ENCODE peak calls at places on chromosomes 16 and 17, in nine cellular contexts. One of them, this sample, is unnamed.

GRCh38 chr16:84599528-84600202 is 18.2 kb downstream of the COTL1 start:
- DNase-seq in A549: no peak
- DNase-seq in sigmoid colon: peak; percentile 77
- DNase-seq in uterus: peak; percentile 37
- DNase-seq in GM12892: no peak
- DNase-seq in IMR-90: peak; percentile 85
- DNase-seq in heart left ventricle: peak; percentile 40
- DNase-seq in prostate gland: no peak
- DNase-seq in suprapubic skin: no peak
- DNase-seq in this sample: peak; percentile 75

GRCh38 chr17:76199466-76199865 is 40.8 kb downstream of the RNF157 start:
- DNase-seq in GM12892: no peak
- DNase-seq in IMR-90: no peak
- DNase-seq in prostate gland: no peak
- DNase-seq in sigmoid colon: no peak
- DNase-seq in uterus: no peak
- DNase-seq in suprapubic skin: no peak
- DNase-seq in heart left ventricle: no peak
- DNase-seq in A549: no peak
- DNase-seq in this sample: no peak

GRCh38 chr17:81057079-81057730 is 22.3 kb downstream of the BAIAP2 start:
- DNase-seq in suprapubic skin: no peak
- DNase-seq in GM12892: no peak
- DNase-seq in uterus: peak; percentile 55
- DNase-seq in prostate gland: peak; percentile 97
- DNase-seq in heart left ventricle: no peak
- DNase-seq in sigmoid colon: peak; percentile 93
- DNase-seq in A549: peak; percentile 45
- DNase-seq in IMR-90: no peak
- DNase-seq in this sample: peak; percentile 67

GRCh38 chr17:81519284-81520020 is 6.9 kb upstream of the ACTG1 start:
- DNase-seq in prostate gland: peak; percentile 60
- DNase-seq in heart left ventricle: no peak
- DNase-seq in suprapubic skin: peak; percentile 74
- DNase-seq in uterus: peak; percentile 47
- DNase-seq in GM12892: peak; percentile 74
- DNase-seq in A549: peak; percentile 61
- DNase-seq in IMR-90: no peak
- DNase-seq in sigmoid colon: no peak
- DNase-seq in this sample: no peak

GRCh38 chr16:71426069-71426879 is 15.6 kb downstream of the TLE7 start:
- DNase-seq in GM12892: no peak
- DNase-seq in heart left ventricle: no peak
- DNase-seq in prostate gland: peak; percentile 13
- DNase-seq in sigmoid colon: no peak
- DNase-seq in A549: peak; percentile 97
- DNase-seq in suprapubic skin: no peak
- DNase-seq in IMR-90: peak; percentile 90
- DNase-seq in uterus: no peak
- DNase-seq in this sample: no peak

GRCh38 chr17:78130439-78131101 is at the start of gene TMC8:
- DNase-seq in heart left ventricle: no peak
- DNase-seq in suprapubic skin: peak; percentile 66
- DNase-seq in IMR-90: no peak
- DNase-seq in sigmoid colon: no peak
- DNase-seq in A549: no peak
- DNase-seq in prostate gland: no peak
- DNase-seq in uterus: no peak
- DNase-seq in GM12892: peak; percentile 72
- DNase-seq in this sample: no peak

GRCh38 chr16:82954224-82954929 is 327.6 kb downstream of the CDH13 start:
- DNase-seq in A549: no peak
- DNase-seq in uterus: no peak
- DNase-seq in IMR-90: peak; percentile 70
- DNase-seq in prostate gland: no peak
- DNase-seq in GM12892: no peak
- DNase-seq in sigmoid colon: no peak
- DNase-seq in suprapubic skin: no peak
- DNase-seq in heart left ventricle: no peak
- DNase-seq in this sample: no peak

GRCh38 chr17:75476274-75476673 is 19.8 kb downstream of the TMEM94 start:
- DNase-seq in sigmoid colon: no peak
- DNase-seq in heart left ventricle: peak; percentile 73
- DNase-seq in GM12892: no peak
- DNase-seq in A549: no peak
- DNase-seq in uterus: peak; percentile 53
- DNase-seq in prostate gland: no peak
- DNase-seq in suprapubic skin: no peak
- DNase-seq in IMR-90: peak; percentile 39
- DNase-seq in this sample: no peak

DNA sequence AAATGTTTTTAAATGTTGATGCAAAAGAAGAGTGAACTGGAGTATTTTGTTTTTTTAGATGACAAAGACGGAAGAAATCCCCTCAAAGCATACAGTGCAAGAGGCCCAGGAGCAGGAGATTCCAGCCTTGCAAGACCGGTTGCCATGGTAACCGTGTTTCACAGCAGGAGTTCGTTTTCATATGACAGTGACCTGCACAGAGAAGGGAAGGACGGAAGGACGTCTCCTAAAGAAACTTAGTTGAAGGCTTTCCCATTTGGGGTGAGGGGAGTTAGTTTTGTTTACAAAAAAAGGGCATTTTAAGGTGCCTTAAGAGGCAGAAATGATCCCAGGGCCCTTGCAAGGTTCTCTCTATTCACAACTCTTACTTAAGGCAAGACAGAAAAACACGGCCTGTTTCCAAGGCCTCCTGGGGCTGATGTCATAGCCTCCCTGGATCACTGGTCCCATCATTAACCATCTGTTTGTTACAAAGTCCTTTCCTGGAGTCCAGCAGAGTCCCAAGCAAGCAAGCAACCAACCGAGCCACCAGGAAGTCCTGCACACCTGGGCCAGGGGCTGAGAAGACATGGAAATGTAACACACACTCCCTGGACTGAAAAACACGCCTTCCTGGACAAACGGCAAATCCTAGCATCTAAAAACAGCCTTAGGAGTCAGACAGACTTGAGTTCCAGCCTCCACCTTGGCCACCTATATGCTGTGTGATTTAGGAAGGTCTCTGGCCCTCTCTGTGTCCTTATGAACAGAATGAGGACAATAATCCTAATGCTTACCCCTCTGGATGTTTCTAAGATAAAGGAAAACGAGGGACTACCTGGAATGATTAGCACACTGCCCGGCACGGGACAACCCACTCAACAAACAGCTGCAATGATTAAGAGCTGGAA is 30.3 kb upstream of the RPH3AL start:
- DNase-seq in A549: peak; percentile 40
- DNase-seq in GM12892: no peak
- DNase-seq in uterus: no peak
- DNase-seq in suprapubic skin: no peak
- DNase-seq in heart left ventricle: peak; percentile 30
- DNase-seq in prostate gland: peak; percentile 22
- DNase-seq in sigmoid colon: peak; percentile 78
- DNase-seq in IMR-90: peak; percentile 87
- DNase-seq in this sample: no peak
- TF ChIP-seq POLR2A in A549: no peak
- TF ChIP-seq POLR2A in GM12892: no peak
- TF ChIP-seq POLR2A in uterus: no peak
- TF ChIP-seq POLR2A in suprapubic skin: no peak
- TF ChIP-seq POLR2A in heart left ventricle: no peak
- TF ChIP-seq POLR2A in prostate gland: no peak
- TF ChIP-seq POLR2A in sigmoid colon: no peak
- TF ChIP-seq POLR2A in IMR-90: no peak
- TF ChIP-seq POLR2A in this sample: no peak

GRCh38 chr17:4833941-4834501 is 881 bp downstream of the MINK1 start:
- DNase-seq in sigmoid colon: peak; percentile 68
- DNase-seq in IMR-90: peak; percentile 80
- DNase-seq in uterus: no peak
- DNase-seq in GM12892: no peak
- DNase-seq in prostate gland: no peak
- DNase-seq in A549: no peak
- DNase-seq in suprapubic skin: no peak
- DNase-seq in heart left ventricle: peak; percentile 26
- DNase-seq in this sample: no peak

GRCh38 chr17:4836221-4836620 is 3.1 kb downstream of the MINK1 start:
- DNase-seq in uterus: no peak
- DNase-seq in A549: no peak
- DNase-seq in GM12892: no peak
- DNase-seq in sigmoid colon: no peak
- DNase-seq in prostate gland: no peak
- DNase-seq in heart left ventricle: no peak
- DNase-seq in IMR-90: no peak
- DNase-seq in suprapubic skin: no peak
- DNase-seq in this sample: no peak

GRCh38 chr17:4834621-4835020 is 1.5 kb downstream of the MINK1 start:
- DNase-seq in suprapubic skin: no peak
- DNase-seq in prostate gland: no peak
- DNase-seq in GM12892: no peak
- DNase-seq in uterus: no peak
- DNase-seq in heart left ventricle: no peak
- DNase-seq in IMR-90: no peak
- DNase-seq in A549: no peak
- DNase-seq in sigmoid colon: no peak
- DNase-seq in this sample: no peak

GRCh38 chr17:4837471-4838305 is 4.5 kb downstream of the MINK1 start:
- DNase-seq in IMR-90: no peak
- DNase-seq in heart left ventricle: no peak
- DNase-seq in prostate gland: no peak
- DNase-seq in A549: no peak
- DNase-seq in suprapubic skin: no peak
- DNase-seq in GM12892: no peak
- DNase-seq in sigmoid colon: no peak
- DNase-seq in uterus: no peak
- DNase-seq in this sample: no peak

DNA sequence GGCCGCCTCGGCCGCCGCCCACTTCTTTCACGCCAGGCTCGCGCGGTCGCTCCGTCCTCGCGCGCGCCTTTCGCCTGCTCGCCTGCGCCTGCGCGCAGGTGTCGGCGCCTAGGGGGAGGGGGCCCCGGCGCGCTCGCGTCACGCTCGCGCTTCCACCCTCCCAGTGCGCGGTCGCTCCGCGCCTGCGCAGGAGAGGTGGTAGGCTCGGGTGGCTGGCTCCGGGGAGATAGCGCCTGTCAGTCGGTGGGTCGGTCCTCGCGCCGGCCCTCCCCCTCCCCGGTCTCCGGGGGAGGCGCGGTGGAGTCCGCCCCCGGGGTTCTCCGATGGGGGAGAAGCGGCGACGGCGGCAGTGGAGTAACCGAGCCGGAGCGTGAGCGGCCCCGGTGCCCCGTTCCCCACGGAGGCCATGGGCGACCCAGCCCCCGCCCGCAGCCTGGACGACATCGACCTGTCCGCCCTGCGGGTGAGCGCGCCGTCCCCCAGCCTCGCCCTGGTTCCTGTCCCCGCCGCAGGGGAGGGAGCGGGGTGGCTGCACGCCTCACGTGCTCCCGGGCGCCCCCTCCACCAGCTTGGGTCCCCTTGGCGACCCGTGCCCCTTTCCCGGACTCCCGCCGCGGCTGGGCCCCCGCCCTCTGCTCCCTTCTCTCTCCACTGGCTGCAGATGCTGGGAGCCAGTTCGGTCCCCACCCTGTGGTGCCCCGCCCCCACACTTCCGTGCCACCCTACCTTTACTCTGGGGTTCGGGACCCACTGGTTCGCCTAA is at the start of gene MINK1:
- DNase-seq in IMR-90: peak; percentile 92
- DNase-seq in sigmoid colon: peak; percentile 94
- DNase-seq in suprapubic skin: peak; percentile 91
- DNase-seq in heart left ventricle: peak; percentile 89
- DNase-seq in uterus: peak; percentile 91
- DNase-seq in prostate gland: peak; percentile 89
- DNase-seq in A549: peak; percentile 99
- DNase-seq in GM12892: peak; percentile 99
- DNase-seq in this sample: peak; percentile 98
- TF ChIP-seq POLR2A in IMR-90: no peak
- TF ChIP-seq POLR2A in sigmoid colon: peak; percentile 73
- TF ChIP-seq POLR2A in suprapubic skin: no peak
- TF ChIP-seq POLR2A in heart left ventricle: peak; percentile 94
- TF ChIP-seq POLR2A in uterus: peak; percentile 91
- TF ChIP-seq POLR2A in prostate gland: peak; percentile 97
- TF ChIP-seq POLR2A in A549: peak; percentile 47
- TF ChIP-seq POLR2A in GM12892: peak; percentile 58
- TF ChIP-seq POLR2A in this sample: peak; percentile 69

DNA sequence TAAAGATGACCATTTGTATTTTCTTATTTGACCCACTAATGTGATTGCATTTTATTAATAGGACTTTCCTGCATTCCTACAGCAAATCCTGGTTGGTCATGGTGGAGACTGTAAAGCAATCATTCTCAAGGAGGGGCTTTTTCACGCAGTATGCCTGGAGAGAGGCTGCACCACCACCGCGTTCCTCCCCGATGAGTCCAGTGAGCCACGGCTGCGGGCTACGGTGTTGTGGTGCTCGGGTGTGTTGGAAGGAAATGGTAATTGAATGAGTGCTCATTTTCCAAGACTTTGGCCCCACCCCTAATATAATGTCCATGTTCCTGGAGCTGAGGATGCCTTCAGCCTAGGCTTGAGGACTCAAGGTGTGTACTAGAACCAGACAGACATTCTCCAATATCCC is 39.6 kb downstream of the HEATR6 start:
- DNase-seq in A549: no peak
- DNase-seq in heart left ventricle: no peak
- DNase-seq in prostate gland: no peak
- DNase-seq in GM12892: no peak
- DNase-seq in sigmoid colon: no peak
- DNase-seq in uterus: no peak
- DNase-seq in suprapubic skin: no peak
- DNase-seq in IMR-90: no peak
- DNase-seq in this sample: peak; percentile 30
- TF ChIP-seq POLR2A in A549: no peak
- TF ChIP-seq POLR2A in heart left ventricle: no peak
- TF ChIP-seq POLR2A in prostate gland: no peak
- TF ChIP-seq POLR2A in GM12892: no peak
- TF ChIP-seq POLR2A in sigmoid colon: no peak
- TF ChIP-seq POLR2A in uterus: no peak
- TF ChIP-seq POLR2A in suprapubic skin: no peak
- TF ChIP-seq POLR2A in IMR-90: no peak
- TF ChIP-seq POLR2A in this sample: no peak

GRCh38 chr16:15052747-15053476 is 3.0 kb downstream of the NTAN1 start:
- DNase-seq in sigmoid colon: no peak
- DNase-seq in suprapubic skin: no peak
- DNase-seq in GM12892: no peak
- DNase-seq in prostate gland: no peak
- DNase-seq in uterus: no peak
- DNase-seq in heart left ventricle: no peak
- DNase-seq in A549: no peak
- DNase-seq in IMR-90: no peak
- DNase-seq in this sample: no peak

GRCh38 chr16:15053904-15054303 is 2.0 kb downstream of the NTAN1 start:
- DNase-seq in uterus: no peak
- DNase-seq in GM12892: no peak
- DNase-seq in suprapubic skin: no peak
- DNase-seq in prostate gland: no peak
- DNase-seq in A549: no peak
- DNase-seq in IMR-90: no peak
- DNase-seq in sigmoid colon: no peak
- DNase-seq in heart left ventricle: no peak
- DNase-seq in this sample: no peak

GRCh38 chr16:15054357-15055140 is 1.3 kb downstream of the NTAN1 start:
- DNase-seq in uterus: no peak
- DNase-seq in sigmoid colon: no peak
- DNase-seq in IMR-90: no peak
- DNase-seq in suprapubic skin: no peak
- DNase-seq in A549: no peak
- DNase-seq in GM12892: no peak
- DNase-seq in prostate gland: no peak
- DNase-seq in heart left ventricle: no peak
- DNase-seq in this sample: no peak

GRCh38 chr16:15057755-15058417 is 2.0 kb upstream of the NTAN1 start:
- DNase-seq in sigmoid colon: no peak
- DNase-seq in heart left ventricle: no peak
- DNase-seq in GM12892: no peak
- DNase-seq in prostate gland: no peak
- DNase-seq in A549: no peak
- DNase-seq in IMR-90: no peak
- DNase-seq in suprapubic skin: no peak
- DNase-seq in uterus: no peak
- DNase-seq in this sample: no peak

DNA sequence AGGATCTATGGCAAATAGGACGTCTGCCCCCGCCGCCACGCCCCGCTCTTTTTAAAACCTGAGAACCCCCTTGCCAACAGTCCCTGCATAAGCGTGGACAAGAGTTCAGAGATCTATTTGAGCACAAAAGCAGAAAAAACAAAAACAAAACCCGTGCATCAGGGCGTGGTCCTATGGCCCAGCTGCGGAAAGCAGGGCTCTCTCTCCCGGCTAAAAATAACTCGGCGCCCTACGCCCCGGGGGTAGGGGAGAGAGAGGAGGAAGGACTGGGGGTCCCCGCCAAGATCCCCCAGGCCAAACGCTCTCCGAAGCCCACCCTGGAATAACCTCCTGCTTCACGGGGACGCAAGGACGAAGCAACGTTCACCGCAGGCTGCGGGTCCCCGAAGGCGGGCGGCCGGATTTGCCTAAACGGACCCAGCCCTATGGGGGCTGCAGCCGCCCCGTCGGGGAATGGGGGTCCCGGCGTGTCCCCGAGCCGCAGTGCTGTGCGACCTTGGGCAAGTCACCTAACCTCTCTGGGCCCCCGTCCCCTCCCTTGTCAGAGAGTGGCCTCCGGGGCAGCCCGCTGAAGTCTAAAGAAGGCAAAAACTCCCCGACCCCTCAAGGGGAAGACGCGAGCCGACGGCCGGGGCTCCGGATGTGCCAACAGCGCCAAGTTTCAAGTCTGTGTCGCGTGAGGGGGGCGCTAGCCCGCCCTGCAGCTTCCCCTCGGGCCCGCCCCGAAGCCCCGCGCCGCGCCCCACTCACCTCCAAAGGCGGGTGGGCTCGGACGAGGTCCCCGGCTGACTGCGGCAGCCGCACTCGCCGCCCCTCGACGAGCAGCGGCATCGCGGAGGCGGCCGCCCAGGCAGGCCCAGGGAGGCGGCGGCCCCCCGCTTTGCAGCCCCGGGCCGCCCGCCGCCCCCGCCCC is 477 bp downstream of the NTAN1 start:
- DNase-seq in heart left ventricle: peak; percentile 40
- DNase-seq in prostate gland: no peak
- DNase-seq in sigmoid colon: peak; percentile 82
- DNase-seq in uterus: peak; percentile 35
- DNase-seq in IMR-90: peak; percentile 23
- DNase-seq in suprapubic skin: peak; percentile 82
- DNase-seq in GM12892: peak; percentile 65
- DNase-seq in A549: peak; percentile 30
- DNase-seq in this sample: peak; percentile 37
- TF ChIP-seq POLR2A in heart left ventricle: peak; percentile 39
- TF ChIP-seq POLR2A in prostate gland: peak; percentile 15
- TF ChIP-seq POLR2A in sigmoid colon: no peak
- TF ChIP-seq POLR2A in uterus: peak; percentile 56
- TF ChIP-seq POLR2A in IMR-90: peak; percentile 43
- TF ChIP-seq POLR2A in suprapubic skin: no peak
- TF ChIP-seq POLR2A in GM12892: no peak
- TF ChIP-seq POLR2A in A549: peak; percentile 57
- TF ChIP-seq POLR2A in this sample: peak; percentile 53

This sample was measured in H54.